ENCODE peak calls at places on chromosomes 3 and 15, in five cellular contexts. N is aorta; P is CD8-positive, alpha-beta memory T cell; Y is PC-3; R is psoas muscle. V is an unnamed sample. For H3K36me3, the result is how much of the 10 kb centered on the place peaks cover.

GRCh38 chr3:194124221-194124620 is 11.7 kb upstream of the HES1 start:
- DNase-seq in P (no peak), R (no peak), N (no peak), Y (no peak), V (no peak)

GRCh38 chr15:94182883-94183282 is 48.5 kb upstream of the MCTP2 start:
- DNase-seq in Y (no peak), R (no peak), N (no peak), P (no peak), V (no peak)

GRCh38 chr3:155766206-155766605 is 21.3 kb upstream of the PLCH1 start:
- DNase-seq in R (no peak), N (no peak), P (no peak), Y (peak), V (no peak)

GRCh38 chr3:186826316-186826977 is 16.1 kb upstream of the ADIPOQ start:
- DNase-seq in N (no peak), P (no peak), R (no peak), Y (no peak), V (no peak)

GRCh38 chr15:83248151-83248851 is 36.2 kb downstream of the BNC1 start:
- DNase-seq in P (no peak), R (no peak), N (no peak), Y (peak), V (no peak)

GRCh38 chr15:73956276-73957086 is 30.2 kb downstream of the LOXL1 start:
- DNase-seq in N (peak), Y (peak), R (peak), P (no peak), V (no peak)

GRCh38 chr3:37271636-37272035 is 97.3 kb upstream of the LRRFIP2 start:
- DNase-seq in N (no peak), P (no peak), R (no peak), Y (no peak), V (no peak)

GRCh38 chr15:29825205-29825604 is 2.9 kb upstream of the TJP1 start:
- DNase-seq in P (no peak), N (no peak), R (no peak), Y (peak), V (no peak)

GRCh38 chr15:71548317-71548908 is 261.9 kb upstream of the NR2E3 start:
- DNase-seq in Y (no peak), N (no peak), R (no peak), P (no peak), V (no peak)

GRCh38 chr3:134277271-134277670 is 26.6 kb upstream of the RYK start:
- DNase-seq in P (no peak), R (no peak), Y (peak), N (no peak), V (no peak)

GRCh38 chr15:62503451-62503850 is 338.4 kb upstream of the C2CD4B start:
- DNase-seq in N (no peak), P (no peak), R (no peak), Y (no peak), V (no peak)

GRCh38 chr15:64842099-64842940 is 605 bp downstream of the PLEKHO2 start:
- DNase-seq in Y (peak), R (peak), N (no peak), P (no peak), V (no peak)

GRCh38 chr15:78928616-78929093 is 16.2 kb downstream of the CTSH start:
- DNase-seq in P (no peak), Y (no peak), N (no peak), R (no peak), V (no peak)

GRCh38 chr3:120791958-120792357 is 49.4 kb downstream of the GTF2E1 start:
- DNase-seq in Y (peak), N (no peak), P (no peak), R (no peak), V (no peak)

GRCh38 chr15:71112429-71112828 is 2.8 kb upstream of the THSD4 start:
- DNase-seq in Y (peak), N (no peak), P (no peak), R (no peak), V (no peak)

GRCh38 chr3:151276038-151277027 is 2.0 kb downstream of the P2RY14 start:
- DNase-seq in N (no peak), Y (no peak), R (no peak), P (peak), V (no peak)

GRCh38 chr15:45729146-45729545 is 94.3 kb downstream of the SQOR start:
- DNase-seq in Y (peak), P (no peak), N (no peak), R (no peak), V (no peak)

GRCh38 chr3:71376911-71377310 is 206.6 kb downstream of the FOXP1 start:
- DNase-seq in P (no peak), Y (no peak), N (no peak), R (no peak), V (no peak)

GRCh38 chr15:41881925-41882688 is 11.7 kb downstream of the SPTBN5 start:
- DNase-seq in Y (no peak), R (no peak), N (no peak), P (no peak), V (no peak)

GRCh38 chr15:73212424-73212823 is 156.3 kb downstream of the HCN4 start:
- DNase-seq in P (no peak), R (no peak), N (no peak), Y (no peak), V (no peak)

GRCh38 chr15:65298731-65299130 is 2.9 kb downstream of the RNU5A-1 start:
- DNase-seq in Y (no peak), P (no peak), N (no peak), R (no peak), V (no peak)

GRCh38 chr3:148126962-148127361 is 570.7 kb upstream of the AGTR1 start:
- DNase-seq in R (no peak), Y (no peak), P (no peak), N (no peak), V (no peak)

GRCh38 chr3:193744048-193744821 is 151.2 kb downstream of the OPA1 start:
- DNase-seq in Y (peak), R (no peak), P (no peak), N (no peak), V (no peak)

GRCh38 chr3:47007001-47007400 is 27.5 kb downstream of the NBEAL2 start:
- DNase-seq in P (peak), Y (no peak), N (no peak), R (no peak), V (no peak)

GRCh38 chr3:47006145-47006651 is 26.7 kb downstream of the NBEAL2 start:
- DNase-seq in Y (no peak), R (no peak), N (no peak), P (no peak), V (no peak)

GRCh38 chr3:47008851-47009224 is 29.4 kb downstream of the NBEAL2 start:
- DNase-seq in R (no peak), N (peak), P (no peak), Y (no peak), V (no peak)

GRCh38 chr3:47008258-47008671 is 28.8 kb downstream of the NBEAL2 start:
- DNase-seq in R (no peak), N (no peak), Y (no peak), P (peak), V (no peak)

GRCh38 chr3:47007482-47008257 is 28.2 kb downstream of the NBEAL2 start:
- DNase-seq in N (no peak), Y (no peak), R (peak), P (peak), V (no peak)
- H3K36me3 ChIP-seq in N (under half), Y (under half), R (under half), P (under half), V (half or more)

DNA sequence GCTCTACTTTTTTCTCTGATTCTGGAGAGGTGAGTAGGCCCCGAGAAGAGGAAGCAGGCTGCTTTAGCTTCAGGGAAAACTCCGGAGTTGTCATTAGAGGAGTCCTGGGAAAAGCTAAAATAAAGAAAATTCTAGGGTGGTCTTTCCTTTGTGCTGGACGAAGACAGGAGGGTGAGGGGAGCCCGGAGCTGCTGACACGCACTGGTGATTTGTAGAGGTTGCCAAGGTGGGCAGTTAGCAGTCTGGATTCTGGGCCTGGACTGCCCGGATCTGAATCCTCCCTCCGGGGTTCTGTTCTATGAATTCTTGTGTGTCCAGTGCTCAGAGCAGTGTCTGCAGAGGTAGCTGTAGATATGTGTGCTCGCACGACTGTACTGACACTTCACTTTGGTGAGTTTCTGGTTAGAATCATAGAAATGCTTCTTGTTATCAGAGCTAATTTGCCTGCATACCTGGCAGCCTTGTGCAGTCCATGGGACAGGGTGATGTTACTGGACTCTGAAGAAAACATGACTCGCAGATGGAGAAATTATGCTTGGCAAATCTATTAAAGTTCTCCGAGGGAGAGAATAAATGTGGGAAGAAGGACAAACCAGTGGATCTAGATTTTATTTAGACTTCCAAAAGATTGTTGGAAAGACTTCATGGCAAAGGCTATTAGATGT is 12.0 kb downstream of the CGNL1 start:
- DNase-seq in N (no peak), Y (no peak), R (no peak), P (no peak), V (no peak)
- H3K4me3 ChIP-seq in N (no peak), Y (no peak), R (no peak), P (no peak), V (no peak)

GRCh38 chr15:85562824-85563223 is 182.4 kb downstream of the AKAP13 start:
- DNase-seq in Y (no peak), R (no peak), N (no peak), P (no peak), V (no peak)
- H3K36me3 ChIP-seq in Y (under half), R (under half), N (under half), P (under half), V (under half)

GRCh38 chr3:76997733-76998132 is 42.2 kb upstream of the ROBO2 start:
- DNase-seq in N (no peak), R (no peak), P (no peak), Y (no peak), V (no peak)
- H3K4me3 ChIP-seq in N (no peak), R (no peak), P (no peak), Y (no peak), V (no peak)

GRCh38 chr3:183730361-183730760 is 32.8 kb downstream of the YEATS2 start:
- DNase-seq in Y (no peak), N (no peak), P (no peak), R (no peak), V (no peak)
- H3K36me3 ChIP-seq in Y (half or more), N (under half), P (under half), R (under half), V (under half)

GRCh38 chr3:127822166-127822835 is at the start of gene MGLL:
- DNase-seq in P (no peak), R (peak), N (peak), Y (peak), V (no peak)
- H3K4me3 ChIP-seq in P (no peak), R (peak), N (peak), Y (peak), V (peak)

DNA sequence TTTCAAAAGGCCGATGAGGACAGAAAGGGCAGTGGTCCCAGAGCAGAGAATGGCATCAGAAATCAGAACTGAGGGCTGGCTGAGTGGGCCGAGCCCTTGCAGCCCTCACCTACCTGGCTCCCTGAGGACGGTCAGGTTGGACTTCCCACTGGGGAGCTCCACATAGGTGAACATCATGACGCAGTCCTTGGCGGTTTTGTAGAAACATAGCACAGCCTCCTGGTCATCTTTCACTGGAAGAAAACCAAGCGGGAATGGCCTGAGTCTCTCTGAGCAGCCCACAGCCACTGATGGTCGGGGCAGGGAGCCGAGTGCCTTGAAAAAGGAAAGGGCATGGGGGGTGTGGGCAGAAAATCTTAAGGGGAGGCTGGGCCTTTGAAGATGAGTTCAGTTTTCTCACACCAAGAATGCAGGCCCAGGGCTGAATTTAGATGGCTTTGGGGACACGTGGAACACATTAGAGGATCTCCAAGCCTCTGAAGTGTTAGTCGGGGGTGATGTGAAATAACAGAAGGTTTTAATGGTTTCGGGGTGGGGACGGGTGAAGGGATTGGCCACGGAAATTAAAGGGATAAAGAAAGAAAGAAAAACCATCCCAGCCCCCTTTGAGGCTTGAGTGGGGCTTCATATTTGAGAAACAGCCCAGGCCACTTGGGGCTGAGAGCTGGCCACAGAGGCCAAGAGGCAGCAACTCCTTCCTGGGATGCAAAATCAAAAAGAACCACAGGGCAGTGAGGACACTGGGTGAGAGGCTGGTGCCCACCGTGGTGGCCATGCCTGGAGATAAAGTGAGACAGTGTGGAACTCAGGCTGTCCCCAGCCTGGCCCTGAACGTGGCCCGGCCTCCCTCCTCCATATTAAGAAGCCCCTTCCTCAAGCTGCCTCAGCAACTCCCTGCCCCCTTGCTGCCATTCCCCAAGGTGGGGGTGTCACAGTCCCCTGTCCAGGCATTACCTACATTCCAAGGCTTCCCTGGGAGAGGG is 36.2 kb downstream of the UMPS start:
- DNase-seq in P (no peak), Y (no peak), N (no peak), R (no peak), V (no peak)
- H3K36me3 ChIP-seq in P (under half), Y (under half), N (under half), R (under half), V (half or more)

GRCh38 chr3:188747487-188747886 is 424.3 kb upstream of the TPRG1 start:
- DNase-seq in N (no peak), Y (no peak), R (no peak), P (no peak), V (no peak)
- H3K4me3 ChIP-seq in N (no peak), Y (no peak), R (no peak), P (no peak), V (no peak)